ENCODE peak calls at places on chromosomes 7 and 10, in ten cellular contexts. C is neural progenitor cell, H is right lobe of liver, Q is adipocyte, R is fibroblast of mammary gland, L is mesenchymal stem cell, B is epithelial cell of esophagus, G is astrocyte, W is dorsolateral prefrontal cortex, E is PC-3. V is an unnamed sample.

GRCh38 chr7:39504963-39505362 is 61.2 kb upstream of the YAE1 start:
- DNase-seq in C (no peak), H (no peak), Q (peak), R (peak), L (peak), B (peak), G (peak), W (no peak), E (peak), V (peak)

GRCh38 chr7:151756076-151756731 is 120.7 kb downstream of the PRKAG2 start:
- DNase-seq in C (no peak), H (peak), Q (no peak), R (peak), L (peak), B (peak), G (peak), W (no peak), E (peak), V (no peak)

GRCh38 chr7:151023211-151023610 is 1.1 kb downstream of the ATG9B start:
- DNase-seq in C (no peak), H (no peak), Q (no peak), R (no peak), L (no peak), B (no peak), G (no peak), W (no peak), E (no peak), V (no peak)

GRCh38 chr10:125777806-125778205 is 2.2 kb upstream of the MMP21 start:
- DNase-seq in C (no peak), H (no peak), Q (no peak), R (no peak), L (no peak), B (no peak), G (no peak), W (no peak), E (no peak), V (no peak)

GRCh38 chr10:86899670-86900276 is 57.6 kb downstream of the MMRN2 start:
- DNase-seq in C (peak), H (no peak), Q (peak), R (peak), L (peak), B (peak), G (peak), W (peak), E (peak), V (peak)

GRCh38 chr10:33800986-33801385 is 466.5 kb upstream of the NRP1 start:
- DNase-seq in C (no peak), H (no peak), Q (no peak), R (no peak), L (no peak), B (peak), G (no peak), W (no peak), E (peak), V (no peak)

GRCh38 chr10:117261501-117261900 is 20.6 kb downstream of the SLC18A2 start:
- DNase-seq in C (no peak), H (no peak), Q (no peak), R (no peak), L (no peak), B (no peak), G (no peak), W (no peak), E (no peak), V (no peak)

GRCh38 chr7:101857358-101857794 is 40.0 kb downstream of the CUX1 start:
- DNase-seq in C (no peak), H (no peak), Q (peak), R (no peak), L (no peak), B (no peak), G (no peak), W (no peak), E (no peak), V (no peak)

GRCh38 chr7:97342512-97342911 is 225.0 kb downstream of the SDHAF3 start:
- DNase-seq in C (no peak), H (no peak), Q (no peak), R (no peak), L (no peak), B (no peak), G (no peak), W (no peak), E (no peak), V (peak)

GRCh38 chr10:134743-135600 is at the start of gene ZMYND11:
- DNase-seq in C (peak), H (peak), Q (peak), R (peak), L (peak), B (peak), G (peak), W (peak), E (peak), V (peak)

GRCh38 chr7:38545977-38546376 is 85.2 kb downstream of the AMPH start:
- DNase-seq in C (no peak), H (no peak), Q (no peak), R (no peak), L (no peak), B (no peak), G (no peak), W (no peak), E (no peak), V (no peak)

GRCh38 chr10:13614530-13615332 is 28.0 kb downstream of the PRPF18 start:
- DNase-seq in C (peak), H (no peak), Q (peak), R (no peak), L (peak), B (peak), G (peak), W (no peak), E (peak), V (peak)

GRCh38 chr7:75531359-75531821 is 39.3 kb downstream of the SPDYE5 start:
- DNase-seq in C (peak), H (no peak), Q (no peak), R (no peak), L (peak), B (peak), G (no peak), W (no peak), E (peak), V (peak)

GRCh38 chr7:27434729-27435400 is 192.3 kb downstream of the EVX1 start:
- DNase-seq in C (peak), H (no peak), Q (no peak), R (peak), L (peak), B (no peak), G (no peak), W (no peak), E (peak), V (no peak)

GRCh38 chr7:43244782-43245181 is 132.3 kb downstream of the HECW1 start:
- DNase-seq in C (no peak), H (no peak), Q (no peak), R (no peak), L (no peak), B (no peak), G (no peak), W (no peak), E (no peak), V (no peak)

GRCh38 chr10:62233494-62234283 is 35.0 kb downstream of the RTKN2 start:
- DNase-seq in C (no peak), H (no peak), Q (peak), R (peak), L (no peak), B (peak), G (peak), W (no peak), E (peak), V (no peak)

GRCh38 chr10:30058570-30059132 is 735 bp downstream of the JCAD start:
- DNase-seq in C (peak), H (no peak), Q (peak), R (no peak), L (peak), B (no peak), G (no peak), W (no peak), E (no peak), V (peak)

GRCh38 chr7:99840136-99840869 is 12.5 kb downstream of the CYP3A43 start:
- DNase-seq in C (no peak), H (no peak), Q (no peak), R (no peak), L (no peak), B (peak), G (no peak), W (no peak), E (peak), V (no peak)

GRCh38 chr7:80815733-80816132 is 103.1 kb downstream of the SEMA3C start:
- DNase-seq in C (no peak), H (no peak), Q (peak), R (peak), L (no peak), B (no peak), G (no peak), W (no peak), E (no peak), V (no peak)

GRCh38 chr10:70492786-70493659 is 14.5 kb downstream of the PALD1 start:
- DNase-seq in C (no peak), H (no peak), Q (no peak), R (peak), L (no peak), B (no peak), G (peak), W (no peak), E (peak), V (no peak)
- H3K4me3 ChIP-seq in C (no peak), H (no peak), Q (no peak), R (no peak), L (no peak), B (no peak), G (no peak), W (no peak), E (no peak), V (no peak)

DNA sequence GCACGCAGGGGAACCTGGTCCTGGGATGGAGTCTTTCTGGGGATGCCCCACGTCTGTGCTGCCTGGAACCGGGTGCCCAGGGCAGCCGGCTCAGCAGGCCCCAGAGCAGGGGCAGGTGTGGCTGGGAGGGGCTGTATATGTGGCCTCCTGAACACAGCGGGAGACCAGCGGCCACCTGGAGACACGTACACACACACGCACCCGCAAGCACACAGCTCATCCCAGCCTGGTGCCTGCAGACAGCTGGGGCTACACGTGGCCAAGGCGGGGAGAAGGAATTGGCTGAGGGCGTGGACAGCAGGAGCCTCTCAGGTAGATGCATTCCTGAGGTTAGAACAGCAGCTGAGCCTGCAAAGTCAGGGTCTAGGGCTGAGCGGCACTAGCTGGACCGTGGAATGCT is 14.0 kb downstream of the ADAM8 start:
- DNase-seq in C (no peak), H (no peak), Q (no peak), R (no peak), L (no peak), B (peak), G (no peak), W (no peak), E (no peak), V (no peak)
- H3K4me3 ChIP-seq in C (no peak), H (no peak), Q (no peak), R (no peak), L (no peak), B (no peak), G (no peak), W (no peak), E (no peak), V (no peak)

GRCh38 chr10:123119081-123119480 is 16.7 kb upstream of the HMX3 start:
- DNase-seq in C (no peak), H (no peak), Q (no peak), R (no peak), L (no peak), B (no peak), G (no peak), W (no peak), E (no peak), V (no peak)

GRCh38 chr10:123117644-123118409 is 17.9 kb upstream of the HMX3 start:
- DNase-seq in C (peak), H (no peak), Q (no peak), R (no peak), L (no peak), B (no peak), G (no peak), W (peak), E (no peak), V (no peak)
- H3K4me3 ChIP-seq in C (no peak), H (no peak), Q (no peak), R (no peak), L (peak), B (no peak), G (no peak), W (no peak), E (no peak), V (no peak)

DNA sequence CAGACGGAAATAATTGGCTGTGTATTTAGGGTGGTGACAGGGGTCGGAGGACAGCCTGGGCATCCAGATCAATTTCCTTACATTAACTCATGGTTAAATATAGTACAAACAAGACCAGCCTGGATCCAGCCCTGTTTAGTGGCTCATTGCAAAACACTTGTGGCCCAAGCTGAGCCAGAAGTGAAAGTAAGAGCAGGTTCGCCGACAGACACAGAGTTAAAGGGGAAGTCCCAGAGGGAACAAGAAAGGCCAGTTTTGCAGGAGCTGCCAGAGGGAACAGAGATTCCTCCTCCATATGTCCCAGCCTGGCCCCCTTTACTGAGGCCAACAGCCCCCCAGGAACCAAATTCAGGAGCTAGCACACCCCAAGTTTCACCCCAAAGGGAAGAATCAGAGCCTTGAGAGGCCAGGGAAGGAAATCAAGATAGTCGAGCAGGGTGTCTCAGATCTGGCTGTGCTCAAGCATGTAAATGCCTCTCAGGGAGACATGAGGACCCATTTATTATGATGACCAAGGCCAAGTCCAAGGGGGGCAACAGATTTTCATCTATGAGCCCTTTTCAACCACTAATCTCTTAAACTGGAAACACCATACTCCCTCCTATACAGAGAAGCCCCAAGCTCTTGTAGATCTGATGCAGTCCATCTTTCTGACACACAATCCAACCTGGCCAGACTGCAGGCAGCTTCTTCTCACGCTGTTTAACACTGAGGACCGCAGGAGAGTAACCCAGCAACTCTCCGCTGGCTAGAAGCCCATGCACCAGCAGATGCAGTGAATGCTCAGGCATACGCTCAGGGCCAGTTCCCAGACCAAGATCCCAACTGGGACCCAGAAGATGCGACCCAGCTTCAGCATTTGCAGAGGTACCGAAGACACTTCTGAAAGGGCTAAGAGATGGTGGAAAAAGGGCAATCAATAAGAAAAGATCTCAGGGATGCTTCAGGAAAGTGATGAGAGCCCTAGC is 15.9 kb upstream of the ADCK2 start:
- DNase-seq in C (no peak), H (no peak), Q (peak), R (no peak), L (peak), B (peak), G (peak), W (peak), E (peak), V (peak)
- H3K4me3 ChIP-seq in C (no peak), H (peak), Q (peak), R (no peak), L (peak), B (peak), G (no peak), W (no peak), E (peak), V (no peak)

V was measured in hepatocyte.